ENCODE peak calls at places on chromosomes 1 and 21, in five cellular contexts. W, T, M, B and F are unnamed samples. For H3K4me1, the result is how much of the 10 kb centered on the place peaks cover.

GRCh38 chr1:168945870-168946269 is 160.6 kb upstream of the ATP1B1 start:
- DNase-seq in W (no peak), T (peak), M (peak), B (peak), F (no peak)

GRCh38 chr1:180123463-180123936 is 31.2 kb upstream of the QSOX1 start:
- DNase-seq in W (no peak), T (no peak), M (no peak), B (peak), F (peak)

GRCh38 chr1:173405758-173406344 is 71.3 kb upstream of the PRDX6 start:
- DNase-seq in W (no peak), T (no peak), M (no peak), B (no peak), F (peak)

GRCh38 chr1:161227196-161227871 is 1.5 kb downstream of the TOMM40L start:
- DNase-seq in W (peak), T (peak), M (peak), B (peak), F (peak)

GRCh38 chr1:202958544-202959275 is 598 bp upstream of the ADIPOR1 start:
- DNase-seq in W (no peak), T (no peak), M (no peak), B (no peak), F (no peak)

GRCh38 chr1:162210171-162210570 is 140.7 kb downstream of the NOS1AP start:
- DNase-seq in W (no peak), T (no peak), M (no peak), B (no peak), F (no peak)

GRCh38 chr1:30902653-30903290 is 5.8 kb downstream of the SDC3 start:
- DNase-seq in W (no peak), T (peak), M (no peak), B (no peak), F (no peak)

GRCh38 chr1:54567961-54568360 is 19.9 kb downstream of the ACOT11 start:
- DNase-seq in W (no peak), T (peak), M (no peak), B (no peak), F (no peak)

GRCh38 chr1:201903135-201903534 is 14.4 kb downstream of the SHISA4 start:
- DNase-seq in W (no peak), T (peak), M (no peak), B (peak), F (no peak)

GRCh38 chr1:221832617-221833016 is 90.7 kb upstream of the DUSP10 start:
- DNase-seq in W (no peak), T (peak), M (no peak), B (no peak), F (peak)

GRCh38 chr1:234326493-234327366 is 46.5 kb upstream of the COA6 start:
- DNase-seq in W (peak), T (no peak), M (no peak), B (peak), F (peak)

GRCh38 chr1:174258148-174258550 is 98.8 kb downstream of the RABGAP1L start:
- DNase-seq in W (peak), T (no peak), M (no peak), B (peak), F (peak)

GRCh38 chr1:245488346-245489110 is 333.7 kb downstream of the KIF26B start:
- DNase-seq in W (no peak), T (no peak), M (no peak), B (no peak), F (no peak)

GRCh38 chr1:2635271-2636010 is 2.6 kb upstream of the MMEL1 start:
- DNase-seq in W (no peak), T (peak), M (no peak), B (no peak), F (no peak)

GRCh38 chr1:32539584-32540571 is 651 bp downstream of the ZBTB8A start:
- DNase-seq in W (no peak), T (peak), M (no peak), B (peak), F (peak)

GRCh38 chr1:246805135-246805716 is 81.0 kb downstream of the SCCPDH start:
- DNase-seq in W (no peak), T (no peak), M (peak), B (no peak), F (no peak)

GRCh38 chr1:167221804-167222610 is 1.3 kb downstream of the POU2F1 start:
- DNase-seq in W (peak), T (peak), M (peak), B (peak), F (peak)

GRCh38 chr1:48492392-48492791 is 20.4 kb upstream of the SPATA6 start:
- DNase-seq in W (no peak), T (no peak), M (no peak), B (peak), F (no peak)

DNA sequence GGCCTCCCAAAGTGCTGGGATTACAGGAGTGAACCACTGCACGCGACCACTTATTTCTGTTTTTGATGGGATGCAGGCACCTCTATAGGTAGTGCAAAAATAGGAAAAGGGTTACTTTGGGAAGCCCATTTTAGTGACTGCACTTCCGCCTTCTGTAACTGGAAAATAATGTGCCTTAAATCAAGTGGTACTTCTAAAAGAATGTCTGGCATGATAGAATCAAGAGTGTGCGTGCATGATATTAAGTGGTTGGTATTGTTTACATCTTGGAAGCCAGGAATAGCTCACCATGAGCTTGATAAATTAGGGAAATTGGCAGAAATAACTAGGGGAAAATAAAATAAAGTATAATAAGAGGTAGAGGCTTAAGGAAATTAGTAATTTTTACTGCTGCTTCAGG is 1067.0 kb downstream of the ADGRL2 start:
- DNase-seq in W (no peak), T (no peak), M (no peak), B (no peak), F (no peak)
- H3K27ac ChIP-seq in W (no peak), T (no peak), M (no peak), B (no peak), F (no peak)

DNA sequence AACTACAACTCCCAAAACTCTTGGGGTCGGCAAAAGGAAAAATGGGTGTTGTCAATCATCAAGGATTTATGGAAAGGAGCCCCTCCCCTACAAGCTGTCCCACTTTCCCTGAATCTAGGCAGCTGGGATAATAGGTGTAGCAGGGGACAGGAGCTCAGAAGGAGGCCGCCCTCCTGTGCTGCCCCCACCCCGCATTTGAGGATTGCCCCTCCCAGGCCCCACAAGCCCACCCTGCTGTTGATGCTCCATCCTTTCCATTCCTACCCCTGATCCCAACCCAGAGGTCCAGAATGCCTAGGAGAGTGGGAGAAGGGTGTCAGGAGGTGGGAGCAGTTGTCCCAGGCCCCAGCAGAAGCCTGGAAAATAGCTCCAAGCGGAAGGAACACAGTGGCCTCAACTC is 1.9 kb upstream of the MRPL24 start:
- DNase-seq in W (no peak), T (no peak), M (no peak), B (no peak), F (no peak)
- H3K4me1 ChIP-seq in W (under half), T (under half), M (under half), B (under half), F (under half)

GRCh38 chr1:170250531-170251276 is 104.9 kb downstream of the NTMT2 start:
- DNase-seq in W (no peak), T (no peak), M (no peak), B (no peak), F (no peak)
- TF ChIP-seq CTCF in W (peak), T (no peak), M (no peak), B (no peak), F (no peak)

GRCh38 chr21:31515253-31515652 is 144.2 kb upstream of the SOD1 start:
- DNase-seq in W (no peak), T (no peak), M (no peak), B (no peak), F (no peak)
- H3K27ac ChIP-seq in W (peak), T (no peak), M (no peak), B (no peak), F (no peak)

DNA sequence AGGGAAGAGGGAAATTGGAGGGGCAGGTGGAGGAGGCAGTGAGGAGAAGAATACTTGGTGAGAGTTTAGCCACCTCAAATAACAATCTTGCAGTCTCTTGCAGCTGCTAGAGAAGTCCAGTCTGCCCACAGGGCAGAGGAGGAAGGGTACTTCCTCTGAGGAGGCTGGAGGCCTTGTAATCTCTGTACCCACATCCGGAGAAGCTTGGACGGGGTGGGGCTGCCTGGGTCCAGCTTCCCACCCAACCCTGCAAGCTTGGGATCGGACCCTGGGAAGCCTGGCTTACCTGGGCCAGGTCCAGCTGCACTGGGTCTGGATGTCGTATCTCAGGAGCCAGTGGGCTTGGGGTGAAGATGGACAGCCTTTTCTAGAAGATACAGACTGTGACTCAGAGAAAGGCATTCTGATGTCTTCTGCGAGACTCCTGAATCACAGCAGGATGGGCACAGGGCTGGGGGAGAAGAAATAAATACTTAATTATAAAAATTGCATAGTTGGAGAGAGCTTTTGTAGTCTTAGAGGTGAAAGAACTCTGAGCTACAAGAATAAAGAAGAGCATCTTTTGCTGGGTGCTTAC is 111.8 kb upstream of the JUN start:
- DNase-seq in W (no peak), T (no peak), M (no peak), B (no peak), F (no peak)
- H3K4me1 ChIP-seq in W (under half), T (under half), M (under half), B (half or more), F (under half)

DNA sequence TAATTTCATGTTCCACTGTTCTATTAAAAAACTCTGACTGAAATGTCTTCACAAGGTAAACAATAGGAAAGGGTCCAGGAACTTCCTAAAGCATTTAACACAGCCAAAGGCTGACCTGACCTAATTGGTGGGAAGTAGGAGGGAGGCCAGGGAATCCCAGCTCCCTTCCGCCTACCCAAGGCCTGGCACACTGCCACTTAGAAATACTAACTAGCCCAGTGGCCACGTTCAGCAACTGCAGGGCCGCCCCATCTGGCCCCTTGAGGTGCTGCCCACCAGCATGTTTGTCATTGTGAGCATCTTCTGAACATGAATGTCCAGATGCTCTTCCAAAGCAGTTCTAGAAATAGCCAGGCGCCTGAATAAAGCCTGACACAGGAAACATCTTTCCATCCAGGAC is 44.7 kb upstream of the BCL9 start:
- DNase-seq in W (peak), T (peak), M (no peak), B (peak), F (no peak)
- TF ChIP-seq CTCF in W (peak), T (peak), M (no peak), B (peak), F (peak)

GRCh38 chr1:17020502-17020901 is 8.8 kb upstream of the ATP13A2 start:
- DNase-seq in W (no peak), T (peak), M (no peak), B (no peak), F (no peak)
- H3K27ac ChIP-seq in W (no peak), T (peak), M (no peak), B (no peak), F (no peak)

DNA sequence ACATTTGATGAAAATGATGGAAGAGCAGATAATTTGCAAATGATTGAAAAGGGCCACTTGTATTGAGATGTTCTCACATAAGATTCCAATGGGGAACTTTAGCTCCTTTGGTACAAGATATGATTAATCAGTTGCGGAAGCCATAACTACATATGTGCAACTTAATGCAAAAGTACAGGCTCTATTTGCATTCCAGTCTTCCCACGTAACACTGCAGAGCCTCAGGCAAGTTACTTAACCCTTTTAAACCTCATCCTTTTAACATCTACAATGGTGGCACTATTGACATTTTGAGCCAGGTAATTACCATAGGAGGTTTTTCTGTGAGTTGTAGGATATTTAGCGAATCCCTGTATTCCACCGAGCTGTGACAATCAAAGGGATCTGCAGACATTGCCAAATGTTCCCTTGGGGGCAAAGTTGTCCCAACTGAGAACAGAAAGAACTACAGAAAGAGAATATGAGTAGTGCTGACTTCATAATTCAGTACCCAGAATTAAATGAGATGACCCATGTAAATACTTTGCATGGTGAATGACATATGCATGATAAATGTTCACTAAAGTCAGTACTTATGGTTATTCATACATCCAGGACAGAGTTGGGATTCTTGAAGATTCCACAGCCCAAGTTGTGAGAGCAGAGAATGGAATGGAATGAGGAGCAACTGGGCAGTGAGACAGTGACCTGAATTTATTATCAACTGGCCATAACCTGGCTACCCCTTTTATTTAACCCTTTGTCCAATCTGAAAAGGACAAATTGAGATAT is 62.6 kb downstream of the SPAG17 start:
- DNase-seq in W (no peak), T (no peak), M (no peak), B (no peak), F (peak)
- H3K4me1 ChIP-seq in W (under half), T (under half), M (under half), B (under half), F (under half)